ENCODE peak calls at places on chromosomes 6 and 20, in ten cellular contexts. R is BJ; V is CD4-positive, alpha-beta T cell; H is non-pigmented ciliary epithelial cell; I is activated T-helper 1 cell treated with anti-CD3 and anti-CD28 coated beads, Interleukin-12 subunit alpha, Interleukin-12 subunit beta, Interleukin-2, Interleukin-4 antibody, amounts not matched to agents 30 ng/mL and 10 ng/mL and 1 ng/mL, durations not matched to agents 14 hours and 24 hours and 36 hours; Z is activated CD4-positive, alpha-beta T cell treated with anti-CD3 and anti-CD28 coated beads for 24 hours; W is DMS79; N is trophoblast cell; K is mucosa of gallbladder; D is nephron progenitor cell. J is an unnamed sample.
A peak's percentile ranks its signal among the peaks of the same experiment; 100 is the strongest.

GRCh38 chr6:65937982-65938381 is 231.0 kb upstream of the EYS start:
- DNase-seq in R (no peak), V (no peak), H (no peak), I (no peak), Z (no peak), W (no peak), N (no peak), K (no peak), D (no peak), J (no peak)

GRCh38 chr20:24617080-24617432 is 147.6 kb downstream of the SYNDIG1 start:
- DNase-seq in R (no peak), V (no peak), H (no peak), I (no peak), Z (no peak), W (no peak), N (no peak), K (no peak), D (no peak), J (no peak)

GRCh38 chr6:139996253-139996834 is 621.9 kb upstream of the CITED2 start:
- DNase-seq in R (no peak), V (no peak), H (no peak), I (no peak), Z (no peak), W (no peak), N (peak; percentile 33), K (no peak), D (peak; percentile 7), J (peak; percentile 7)

GRCh38 chr6:169302716-169303115 is 49.1 kb upstream of the THBS2 start:
- DNase-seq in R (no peak), V (no peak), H (no peak), I (no peak), Z (no peak), W (no peak), N (no peak), K (no peak), D (no peak), J (no peak)

GRCh38 chr6:88922775-88923548 is 40.5 kb downstream of the RNGTT start:
- DNase-seq in R (no peak), V (no peak), H (peak; percentile 14), I (no peak), Z (no peak), W (no peak), N (peak; percentile 29), K (no peak), D (no peak), J (no peak)

GRCh38 chr6:90008908-90009501 is 114.7 kb downstream of the GJA10 start:
- DNase-seq in R (peak; percentile 46), V (no peak), H (peak; percentile 56), I (no peak), Z (no peak), W (no peak), N (no peak), K (no peak), D (no peak), J (no peak)

GRCh38 chr6:166286831-166287271 is 21.3 kb downstream of the PRR18 start:
- DNase-seq in R (no peak), V (no peak), H (no peak), I (no peak), Z (no peak), W (no peak), N (peak; percentile 28), K (no peak), D (no peak), J (no peak)

GRCh38 chr6:15066433-15067337 is 179.2 kb upstream of the JARID2 start:
- DNase-seq in R (no peak), V (no peak), H (peak; percentile 81), I (no peak), Z (no peak), W (no peak), N (peak; percentile 51), K (peak; percentile 34), D (no peak), J (no peak)

GRCh38 chr6:169669147-169669546 is 32.7 kb downstream of the WDR27 start:
- DNase-seq in R (no peak), V (no peak), H (no peak), I (no peak), Z (no peak), W (peak; percentile 53), N (no peak), K (no peak), D (no peak), J (no peak)

GRCh38 chr6:119443993-119444641 is 94.6 kb upstream of the MAN1A1 start:
- DNase-seq in R (no peak), V (no peak), H (no peak), I (no peak), Z (no peak), W (no peak), N (peak; percentile 30), K (no peak), D (no peak), J (no peak)

GRCh38 chr6:33980176-33980805 is 165.6 kb downstream of the GRM4 start:
- DNase-seq in R (no peak), V (peak; percentile 25), H (no peak), I (no peak), Z (no peak), W (no peak), N (no peak), K (no peak), D (no peak), J (no peak)